ENCODE peak calls at places on chromosomes 1 and 21, in seven cellular contexts. X is choroid plexus epithelial cell; O is sigmoid colon; F is CD8-positive, alpha-beta T cell; E is PC-3; I is mucosa of descending colon; Y is epithelial cell of esophagus. B is an unnamed sample.

GRCh38 chr1:217373761-217374701 is 256.9 kb downstream of the GPATCH2 start:
- DNase-seq in X (no peak), O (no peak), F (no peak), E (no peak), I (no peak), Y (no peak), B (no peak)

GRCh38 chr21:33266050-33266783 is at the start of gene IL10RB:
- DNase-seq in X (peak), O (peak), F (peak), E (peak), I (peak), Y (peak), B (peak)

GRCh38 chr1:53517821-53518352 is 58.7 kb downstream of the DMRTB1 start:
- DNase-seq in X (no peak), O (no peak), F (no peak), E (no peak), I (peak), Y (no peak), B (no peak)

GRCh38 chr1:160108888-160109662 is 6.5 kb upstream of the ATP1A2 start:
- DNase-seq in X (peak), O (no peak), F (no peak), E (peak), I (no peak), Y (peak), B (no peak)

GRCh38 chr1:2545754-2546514 is 10.2 kb upstream of the TNFRSF14 start:
- DNase-seq in X (peak), O (peak), F (peak), E (peak), I (peak), Y (peak), B (peak)

GRCh38 chr21:46222436-46223116 is 6.0 kb downstream of the LSS start:
- DNase-seq in X (no peak), O (peak), F (no peak), E (no peak), I (no peak), Y (no peak), B (peak)

GRCh38 chr21:46459356-46460112 is 843 bp downstream of the DIP2A start:
- DNase-seq in X (peak), O (peak), F (no peak), E (peak), I (peak), Y (peak), B (peak)

GRCh38 chr1:180208264-180208663 is 21.8 kb upstream of the LHX4 start:
- DNase-seq in X (no peak), O (no peak), F (no peak), E (no peak), I (no peak), Y (no peak), B (no peak)

GRCh38 chr1:186541003-186541402 is 80.1 kb upstream of the PDC start:
- DNase-seq in X (no peak), O (no peak), F (no peak), E (no peak), I (no peak), Y (no peak), B (no peak)

GRCh38 chr1:31674626-31675025 is 29.2 kb downstream of the COL16A1 start:
- DNase-seq in X (no peak), O (no peak), F (no peak), E (no peak), I (no peak), Y (peak), B (no peak)

GRCh38 chr1:81550753-81551152 is 250.0 kb upstream of the ADGRL2 start:
- DNase-seq in X (no peak), O (no peak), F (no peak), E (peak), I (peak), Y (peak), B (no peak)

GRCh38 chr1:87869563-87869962 is 540.9 kb downstream of the LMO4 start:
- DNase-seq in X (peak), O (no peak), F (no peak), E (peak), I (no peak), Y (peak), B (no peak)

GRCh38 chr1:44884746-44885145 is 41.7 kb upstream of the PTCH2 start:
- DNase-seq in X (no peak), O (peak), F (no peak), E (no peak), I (no peak), Y (no peak), B (no peak)

GRCh38 chr1:224183591-224184312 is 712 bp downstream of the DEGS1 start:
- DNase-seq in X (peak), O (peak), F (peak), E (peak), I (peak), Y (peak), B (peak)

GRCh38 chr1:32303997-32304622 is 12.2 kb downstream of the HDAC1 start:
- DNase-seq in X (peak), O (no peak), F (no peak), E (no peak), I (no peak), Y (no peak), B (no peak)

GRCh38 chr1:86704972-86705632 is 726 bp downstream of the SH3GLB1 start:
- DNase-seq in X (peak), O (peak), F (peak), E (peak), I (peak), Y (peak), B (peak)

GRCh38 chr1:153598309-153599172 is 14.4 kb downstream of the S100A16 start:
- DNase-seq in X (peak), O (peak), F (no peak), E (no peak), I (no peak), Y (no peak), B (no peak)

GRCh38 chr1:119080586-119080985 is 59.9 kb downstream of the WARS2 start:
- DNase-seq in X (peak), O (peak), F (no peak), E (peak), I (no peak), Y (peak), B (no peak)

GRCh38 chr1:3020263-3020909 is 881 bp upstream of the ACTRT2 start:
- DNase-seq in X (no peak), O (peak), F (no peak), E (no peak), I (no peak), Y (no peak), B (no peak)

GRCh38 chr1:228216371-228217320 is 8.8 kb downstream of the OBSCN start:
- DNase-seq in X (no peak), O (no peak), F (no peak), E (no peak), I (no peak), Y (no peak), B (peak)

GRCh38 chr1:220690140-220691038 is at the start of gene C1orf115:
- DNase-seq in X (peak), O (peak), F (peak), E (peak), I (peak), Y (peak), B (peak)

GRCh38 chr1:50023292-50024159 is at the start of gene AGBL4:
- DNase-seq in X (peak), O (peak), F (no peak), E (peak), I (peak), Y (peak), B (no peak)

GRCh38 chr1:164092603-164093353 is 466.2 kb upstream of the PBX1 start:
- DNase-seq in X (peak), O (no peak), F (no peak), E (no peak), I (peak), Y (peak), B (no peak)

GRCh38 chr1:157431751-157432150 is 120.6 kb downstream of the FCRL5 start:
- DNase-seq in X (peak), O (no peak), F (no peak), E (peak), I (no peak), Y (peak), B (no peak)

GRCh38 chr1:161082996-161083742 is 6.2 kb downstream of the NECTIN4 start:
- DNase-seq in X (peak), O (peak), F (no peak), E (peak), I (peak), Y (peak), B (no peak)

GRCh38 chr1:38489844-38490270 is 369.7 kb downstream of the RRAGC start:
- DNase-seq in X (peak), O (no peak), F (no peak), E (peak), I (peak), Y (peak), B (no peak)

GRCh38 chr1:162150112-162150511 is 80.6 kb downstream of the NOS1AP start:
- DNase-seq in X (no peak), O (no peak), F (no peak), E (no peak), I (no peak), Y (no peak), B (no peak)

GRCh38 chr1:211701733-211702132 is 26.3 kb upstream of the NEK2 start:
- DNase-seq in X (no peak), O (no peak), F (no peak), E (no peak), I (no peak), Y (peak), B (no peak)

GRCh38 chr1:167808104-167808503 is 86.3 kb downstream of the MPZL1 start:
- DNase-seq in X (peak), O (no peak), F (no peak), E (no peak), I (no peak), Y (peak), B (no peak)

GRCh38 chr1:182143825-182144661 is 82.5 kb upstream of the ZNF648 start:
- DNase-seq in X (peak), O (peak), F (no peak), E (peak), I (peak), Y (peak), B (no peak)

GRCh38 chr1:60620107-60620506 is 462.3 kb upstream of the NFIA start:
- DNase-seq in X (peak), O (no peak), F (no peak), E (no peak), I (no peak), Y (no peak), B (no peak)

GRCh38 chr1:97610748-97611147 is 310.1 kb downstream of the DPYD start:
- DNase-seq in X (no peak), O (no peak), F (no peak), E (no peak), I (no peak), Y (no peak), B (no peak)

GRCh38 chr1:76330993-76331603 is 256.6 kb downstream of the ST6GALNAC3 start:
- DNase-seq in X (peak), O (no peak), F (no peak), E (peak), I (peak), Y (peak), B (no peak)

GRCh38 chr1:31421404-31422040 is 8.5 kb downstream of the SERINC2 start:
- DNase-seq in X (peak), O (no peak), F (no peak), E (peak), I (no peak), Y (no peak), B (no peak)

GRCh38 chr1:205109711-205110110 is 12.1 kb downstream of the RBBP5 start:
- DNase-seq in X (no peak), O (no peak), F (no peak), E (no peak), I (no peak), Y (no peak), B (no peak)

GRCh38 chr1:10045480-10046355 is 13.0 kb downstream of the UBE4B start:
- DNase-seq in X (peak), O (peak), F (no peak), E (no peak), I (no peak), Y (no peak), B (no peak)

GRCh38 chr1:6105763-6106162 is 60.1 kb downstream of the KCNAB2 start:
- DNase-seq in X (no peak), O (no peak), F (no peak), E (no peak), I (no peak), Y (no peak), B (no peak)
- TF ChIP-seq CTCF in X (no peak), O (no peak), F (no peak), E (no peak), I (no peak), Y (no peak), B (no peak)

GRCh38 chr1:107230121-107230520 is 89.3 kb downstream of the NTNG1 start:
- DNase-seq in X (no peak), O (no peak), F (no peak), E (no peak), I (no peak), Y (no peak), B (no peak)

GRCh38 chr1:107229711-107230110 is 88.9 kb downstream of the NTNG1 start:
- DNase-seq in X (no peak), O (no peak), F (no peak), E (no peak), I (no peak), Y (no peak), B (no peak)

GRCh38 chr1:107231291-107231690 is 90.5 kb downstream of the NTNG1 start:
- DNase-seq in X (no peak), O (no peak), F (no peak), E (no peak), I (no peak), Y (no peak), B (no peak)

GRCh38 chr1:107228704-107229103 is 87.9 kb downstream of the NTNG1 start:
- DNase-seq in X (no peak), O (no peak), F (no peak), E (no peak), I (no peak), Y (peak), B (no peak)

DNA sequence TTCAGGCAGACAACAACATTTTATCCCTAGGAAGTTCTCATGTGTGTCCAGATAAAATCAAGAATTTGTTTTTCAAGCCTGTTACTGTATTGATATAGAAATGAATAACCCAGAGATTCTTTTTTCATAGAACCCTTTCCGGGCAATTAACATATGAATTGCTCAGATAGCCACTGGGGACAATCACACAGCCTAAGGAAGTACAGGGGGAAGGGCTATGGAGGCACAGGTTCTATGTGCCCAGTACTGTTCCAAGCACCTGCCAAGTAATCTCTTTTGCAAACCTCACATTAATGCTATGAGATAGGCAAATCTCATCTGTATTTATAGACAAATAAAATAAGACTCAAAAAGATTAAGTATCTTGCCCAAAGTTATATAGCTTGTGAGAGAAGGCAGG is 84.9 kb downstream of the NTNG1 start:
- DNase-seq in X (no peak), O (no peak), F (no peak), E (no peak), I (no peak), Y (no peak), B (no peak)
- TF ChIP-seq CTCF in X (no peak), O (no peak), F (no peak), E (no peak), I (no peak), Y (no peak), B (no peak)

GRCh38 chr1:156136970-156137483 is 16.4 kb upstream of the SEMA4A start:
- DNase-seq in X (no peak), O (no peak), F (no peak), E (no peak), I (no peak), Y (no peak), B (no peak)
- TF ChIP-seq CTCF in X (peak), O (no peak), F (no peak), E (peak), I (no peak), Y (peak), B (peak)

DNA sequence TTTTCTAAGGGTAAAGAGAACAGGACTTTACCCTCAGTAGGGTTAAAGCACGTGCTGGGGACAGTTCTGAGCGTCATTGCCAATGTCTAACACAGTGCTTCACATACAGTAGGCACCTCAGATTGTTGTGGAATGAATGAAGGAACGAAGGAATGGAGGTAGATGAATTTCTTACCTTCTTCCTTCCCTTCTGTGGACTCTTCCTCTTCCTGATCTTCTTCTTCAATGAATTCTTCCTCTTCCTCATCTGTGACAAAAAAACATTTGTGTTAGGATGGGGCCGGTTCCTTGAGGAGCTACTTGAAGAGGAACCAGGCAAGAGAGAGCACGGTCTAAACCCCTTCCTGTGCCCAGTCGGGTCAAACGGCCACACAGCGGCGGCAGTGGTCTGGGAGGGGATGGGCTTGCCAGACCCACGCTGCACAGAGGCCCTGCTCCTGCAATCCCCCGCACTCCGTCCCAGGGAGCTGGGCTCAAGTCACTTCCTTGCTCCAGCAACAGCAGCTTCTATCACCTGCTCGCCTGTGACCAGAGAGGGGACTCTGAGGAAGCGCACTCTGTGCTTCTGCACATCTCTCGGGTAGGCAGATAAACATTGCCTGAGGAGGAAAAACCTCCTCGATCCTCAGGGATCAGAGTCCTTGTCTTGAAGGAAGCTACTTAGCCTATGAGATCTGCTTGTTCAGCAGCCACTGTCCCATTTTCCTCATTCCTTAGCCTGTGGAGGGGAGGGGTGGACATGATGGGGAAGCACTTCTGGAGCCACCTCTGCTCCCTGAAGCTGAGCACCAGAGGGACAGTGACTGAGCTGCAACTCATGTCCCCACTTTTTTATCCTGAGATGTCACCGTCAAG is 8.0 kb upstream of the SLC30A2 start:
- DNase-seq in X (no peak), O (no peak), F (no peak), E (no peak), I (no peak), Y (no peak), B (no peak)
- TF ChIP-seq CTCF in X (no peak), O (no peak), F (no peak), E (no peak), I (no peak), Y (no peak), B (no peak)

GRCh38 chr21:43723648-43724047 is 4.7 kb downstream of the PDXK start:
- DNase-seq in X (no peak), O (no peak), F (no peak), E (no peak), I (no peak), Y (no peak), B (no peak)

GRCh38 chr21:43726686-43727570 is 8.0 kb downstream of the PDXK start:
- DNase-seq in X (no peak), O (no peak), F (no peak), E (no peak), I (no peak), Y (no peak), B (no peak)

GRCh38 chr21:43728467-43729390 is 9.8 kb downstream of the PDXK start:
- DNase-seq in X (peak), O (peak), F (peak), E (peak), I (peak), Y (peak), B (peak)

GRCh38 chr21:43731476-43731875 is 12.5 kb downstream of the PDXK start:
- DNase-seq in X (no peak), O (no peak), F (no peak), E (no peak), I (peak), Y (no peak), B (no peak)

DNA sequence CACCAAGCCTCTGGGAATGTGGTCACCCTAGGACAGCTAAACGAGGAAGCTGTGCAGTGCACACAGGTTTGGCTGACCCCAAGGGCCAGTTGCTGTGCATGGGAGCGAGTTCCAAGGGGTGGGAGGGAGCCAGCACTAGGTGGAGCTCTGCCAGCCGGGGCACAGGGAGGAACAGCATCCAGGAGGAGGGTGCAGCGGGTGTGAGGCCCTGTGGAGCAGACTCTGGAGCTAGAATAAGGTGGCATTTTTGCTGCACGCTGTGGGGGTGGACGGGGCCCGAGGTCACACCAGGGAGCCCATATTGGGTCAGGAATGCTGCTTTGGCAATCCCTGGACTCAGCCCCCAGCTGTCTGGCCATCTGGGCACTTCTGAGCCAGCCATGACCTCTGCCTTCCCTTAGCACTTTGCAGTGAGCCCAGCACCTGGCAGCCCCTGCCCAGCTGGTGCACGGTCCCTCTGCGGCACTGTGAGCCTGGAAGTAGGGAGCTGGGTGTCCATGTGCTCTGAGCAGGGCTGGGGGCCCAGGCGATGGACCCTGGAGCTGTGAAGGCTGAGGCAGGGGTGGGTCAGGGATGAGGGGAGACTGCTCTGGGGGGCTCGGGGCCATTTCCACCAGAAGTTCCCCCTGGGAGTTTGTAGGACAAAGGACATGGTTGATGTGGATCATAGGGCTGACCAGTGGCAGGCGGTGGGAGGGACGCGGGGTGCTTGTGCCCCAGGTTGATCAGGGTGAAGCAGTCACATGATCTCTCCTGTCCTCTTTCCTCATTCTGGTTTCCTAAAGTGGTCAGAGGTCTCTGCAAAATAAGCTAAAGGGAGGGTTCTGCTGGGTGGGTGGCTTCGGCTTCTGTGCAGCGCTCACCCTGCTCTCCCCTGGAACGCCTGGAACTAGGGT is 8.9 kb downstream of the PDXK start:
- DNase-seq in X (peak), O (no peak), F (no peak), E (peak), I (no peak), Y (peak), B (no peak)
- TF ChIP-seq CTCF in X (peak), O (no peak), F (no peak), E (peak), I (no peak), Y (peak), B (no peak)

DNA sequence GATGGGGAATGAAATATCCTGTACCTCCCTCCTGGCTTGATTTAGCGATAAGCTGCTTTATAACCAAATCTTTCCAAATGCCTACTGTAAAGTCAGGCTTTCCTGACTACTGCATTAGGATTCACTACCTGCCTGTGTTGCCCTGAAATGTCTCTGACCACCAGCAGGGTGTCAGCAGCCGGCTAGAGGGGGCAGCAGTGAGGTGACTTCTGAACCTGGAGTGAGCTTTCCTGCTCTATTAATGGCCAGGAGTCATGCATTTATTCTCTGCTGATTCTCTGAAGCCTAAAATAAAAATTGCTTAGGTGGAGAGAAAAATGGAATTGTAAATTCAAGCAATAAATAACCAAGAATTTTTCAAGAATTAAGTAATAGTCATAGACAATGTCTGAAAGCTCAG is 2.5 kb downstream of the BACE2 start:
- DNase-seq in X (peak), O (no peak), F (no peak), E (peak), I (peak), Y (peak), B (no peak)
- TF ChIP-seq CTCF in X (peak), O (peak), F (no peak), E (peak), I (peak), Y (peak), B (peak)

GRCh38 chr1:78673120-78673519 is 23.5 kb downstream of the IFI44 start:
- DNase-seq in X (no peak), O (no peak), F (no peak), E (no peak), I (no peak), Y (peak), B (no peak)
- TF ChIP-seq CTCF in X (no peak), O (no peak), F (no peak), E (no peak), I (no peak), Y (no peak), B (peak)

B was measured in type B pancreatic cell.